ENCODE peak calls at places on chromosome 21, in five cellular contexts. One of them, this sample, is unnamed.

GRCh38 chr21:19468981-19469715 is 1065.6 kb upstream of the TMPRSS15 start:
- DNase-seq in PC-9: no peak
- DNase-seq in lower lobe of right lung: no peak
- DNase-seq in tibial artery: no peak
- DNase-seq in ovary: no peak
- DNase-seq in this sample: no peak

GRCh38 chr21:25790122-25790951 is 55.6 kb downstream of the GABPA start:
- DNase-seq in PC-9: peak
- DNase-seq in lower lobe of right lung: no peak
- DNase-seq in tibial artery: no peak
- DNase-seq in ovary: no peak
- DNase-seq in this sample: no peak

GRCh38 chr21:20882462-20883415 is 115.5 kb upstream of the NCAM2 start:
- DNase-seq in PC-9: peak
- DNase-seq in lower lobe of right lung: no peak
- DNase-seq in tibial artery: no peak
- DNase-seq in ovary: no peak
- DNase-seq in this sample: no peak

GRCh38 chr21:34180826-34181359 is 107.5 kb downstream of the MRPS6 start:
- DNase-seq in PC-9: no peak
- DNase-seq in lower lobe of right lung: no peak
- DNase-seq in tibial artery: no peak
- DNase-seq in ovary: no peak
- DNase-seq in this sample: no peak

GRCh38 chr21:32549861-32550260 is 35.5 kb downstream of the TCP10L start:
- DNase-seq in PC-9: no peak
- DNase-seq in lower lobe of right lung: no peak
- DNase-seq in tibial artery: no peak
- DNase-seq in ovary: no peak
- DNase-seq in this sample: no peak

GRCh38 chr21:26047279-26047967 is 123.1 kb downstream of the APP start:
- DNase-seq in PC-9: no peak
- DNase-seq in lower lobe of right lung: no peak
- DNase-seq in tibial artery: no peak
- DNase-seq in ovary: no peak
- DNase-seq in this sample: no peak

GRCh38 chr21:38310619-38311018 is 53.8 kb downstream of the KCNJ15 start:
- DNase-seq in PC-9: no peak
- DNase-seq in lower lobe of right lung: no peak
- DNase-seq in tibial artery: no peak
- DNase-seq in ovary: no peak
- DNase-seq in this sample: no peak

GRCh38 chr21:35019631-35020032 is 29.5 kb downstream of the RUNX1 start:
- DNase-seq in PC-9: no peak
- DNase-seq in lower lobe of right lung: no peak
- DNase-seq in tibial artery: no peak
- DNase-seq in ovary: no peak
- DNase-seq in this sample: no peak

GRCh38 chr21:18350216-18350615 is 53.4 kb downstream of the TMPRSS15 start:
- DNase-seq in PC-9: no peak
- DNase-seq in lower lobe of right lung: no peak
- DNase-seq in tibial artery: no peak
- DNase-seq in ovary: no peak
- DNase-seq in this sample: no peak

GRCh38 chr21:33884361-33885157 is 31.0 kb downstream of the ATP5PO start:
- DNase-seq in PC-9: no peak
- DNase-seq in lower lobe of right lung: no peak
- DNase-seq in tibial artery: no peak
- DNase-seq in ovary: no peak
- DNase-seq in this sample: no peak

GRCh38 chr21:27741736-27742135 is 774.8 kb upstream of the ADAMTS5 start:
- DNase-seq in PC-9: no peak
- DNase-seq in lower lobe of right lung: no peak
- DNase-seq in tibial artery: no peak
- DNase-seq in ovary: no peak
- DNase-seq in this sample: no peak

GRCh38 chr21:35178812-35179211 is 129.7 kb upstream of the RUNX1 start:
- DNase-seq in PC-9: no peak
- DNase-seq in lower lobe of right lung: no peak
- DNase-seq in tibial artery: no peak
- DNase-seq in ovary: no peak
- DNase-seq in this sample: no peak

GRCh38 chr21:41032536-41032935 is 135.4 kb upstream of the BACE2 start:
- DNase-seq in PC-9: no peak
- DNase-seq in lower lobe of right lung: no peak
- DNase-seq in tibial artery: no peak
- DNase-seq in ovary: no peak
- DNase-seq in this sample: no peak

GRCh38 chr21:18318156-18318555 is 73.5 kb downstream of the CHODL start:
- DNase-seq in PC-9: no peak
- DNase-seq in lower lobe of right lung: no peak
- DNase-seq in tibial artery: no peak
- DNase-seq in ovary: no peak
- DNase-seq in this sample: no peak

GRCh38 chr21:15295875-15296274 is 231.1 kb upstream of the NRIP1 start:
- DNase-seq in PC-9: no peak
- DNase-seq in lower lobe of right lung: no peak
- DNase-seq in tibial artery: no peak
- DNase-seq in ovary: no peak
- DNase-seq in this sample: no peak

GRCh38 chr21:14073615-14074014 is 137.1 kb downstream of the LIPI start:
- DNase-seq in PC-9: no peak
- DNase-seq in lower lobe of right lung: no peak
- DNase-seq in tibial artery: no peak
- DNase-seq in ovary: no peak
- DNase-seq in this sample: no peak

GRCh38 chr21:35382696-35383095 is 333.6 kb upstream of the RUNX1 start:
- DNase-seq in PC-9: no peak
- DNase-seq in lower lobe of right lung: no peak
- DNase-seq in tibial artery: no peak
- DNase-seq in ovary: no peak
- DNase-seq in this sample: no peak

GRCh38 chr21:27359141-27359540 is 392.3 kb upstream of the ADAMTS5 start:
- DNase-seq in PC-9: no peak
- DNase-seq in lower lobe of right lung: no peak
- DNase-seq in tibial artery: no peak
- DNase-seq in ovary: no peak
- DNase-seq in this sample: no peak

GRCh38 chr21:39120876-39121599 is 62.2 kb downstream of the PSMG1 start:
- DNase-seq in PC-9: no peak
- DNase-seq in lower lobe of right lung: no peak
- DNase-seq in tibial artery: no peak
- DNase-seq in ovary: no peak
- DNase-seq in this sample: no peak

GRCh38 chr21:26106562-26106961 is 64.0 kb downstream of the APP start:
- DNase-seq in PC-9: no peak
- DNase-seq in lower lobe of right lung: no peak
- DNase-seq in tibial artery: no peak
- DNase-seq in ovary: no peak
- DNase-seq in this sample: no peak

GRCh38 chr21:35508389-35508888 is 459.3 kb upstream of the RUNX1 start:
- DNase-seq in PC-9: peak
- DNase-seq in lower lobe of right lung: peak
- DNase-seq in tibial artery: peak
- DNase-seq in ovary: no peak
- DNase-seq in this sample: peak

GRCh38 chr21:16587671-16588379 is 858.0 kb downstream of the USP25 start:
- DNase-seq in PC-9: no peak
- DNase-seq in lower lobe of right lung: no peak
- DNase-seq in tibial artery: peak
- DNase-seq in ovary: peak
- DNase-seq in this sample: no peak

GRCh38 chr21:46515109-46515508 is 56.4 kb downstream of the DIP2A start:
- DNase-seq in PC-9: no peak
- DNase-seq in lower lobe of right lung: no peak
- DNase-seq in tibial artery: peak
- DNase-seq in ovary: peak
- DNase-seq in this sample: no peak

GRCh38 chr21:35084869-35085268 is 35.8 kb upstream of the RUNX1 start:
- DNase-seq in PC-9: no peak
- DNase-seq in lower lobe of right lung: no peak
- DNase-seq in tibial artery: no peak
- DNase-seq in ovary: no peak
- DNase-seq in this sample: no peak

GRCh38 chr21:34668803-34669148 is at the start of gene CLIC6:
- DNase-seq in PC-9: no peak
- DNase-seq in lower lobe of right lung: peak
- DNase-seq in tibial artery: peak
- DNase-seq in ovary: no peak
- DNase-seq in this sample: peak

GRCh38 chr21:25396135-25396711 is 211.1 kb downstream of the MRPL39 start:
- DNase-seq in PC-9: no peak
- DNase-seq in lower lobe of right lung: no peak
- DNase-seq in tibial artery: no peak
- DNase-seq in ovary: no peak
- DNase-seq in this sample: no peak

GRCh38 chr21:23968722-23969647 is 1638.3 kb downstream of the MRPL39 start:
- DNase-seq in PC-9: peak
- DNase-seq in lower lobe of right lung: no peak
- DNase-seq in tibial artery: no peak
- DNase-seq in ovary: no peak
- DNase-seq in this sample: no peak

GRCh38 chr21:16196521-16197208 is 466.9 kb downstream of the USP25 start:
- DNase-seq in PC-9: no peak
- DNase-seq in lower lobe of right lung: no peak
- DNase-seq in tibial artery: no peak
- DNase-seq in ovary: no peak
- DNase-seq in this sample: no peak

GRCh38 chr21:43360441-43361126 is 66.3 kb downstream of the SIK1 start:
- DNase-seq in PC-9: no peak
- DNase-seq in lower lobe of right lung: no peak
- DNase-seq in tibial artery: no peak
- DNase-seq in ovary: peak
- DNase-seq in this sample: no peak

GRCh38 chr21:43362928-43363314 is 64.0 kb downstream of the SIK1 start:
- DNase-seq in PC-9: no peak
- DNase-seq in lower lobe of right lung: no peak
- DNase-seq in tibial artery: no peak
- DNase-seq in ovary: peak
- DNase-seq in this sample: no peak

GRCh38 chr21:43361493-43362296 is 65.2 kb downstream of the SIK1 start:
- DNase-seq in PC-9: no peak
- DNase-seq in lower lobe of right lung: no peak
- DNase-seq in tibial artery: peak
- DNase-seq in ovary: peak
- DNase-seq in this sample: no peak

GRCh38 chr21:43362306-43362927 is 64.5 kb downstream of the SIK1 start:
- DNase-seq in PC-9: no peak
- DNase-seq in lower lobe of right lung: peak
- DNase-seq in tibial artery: peak
- DNase-seq in ovary: peak
- DNase-seq in this sample: peak

DNA sequence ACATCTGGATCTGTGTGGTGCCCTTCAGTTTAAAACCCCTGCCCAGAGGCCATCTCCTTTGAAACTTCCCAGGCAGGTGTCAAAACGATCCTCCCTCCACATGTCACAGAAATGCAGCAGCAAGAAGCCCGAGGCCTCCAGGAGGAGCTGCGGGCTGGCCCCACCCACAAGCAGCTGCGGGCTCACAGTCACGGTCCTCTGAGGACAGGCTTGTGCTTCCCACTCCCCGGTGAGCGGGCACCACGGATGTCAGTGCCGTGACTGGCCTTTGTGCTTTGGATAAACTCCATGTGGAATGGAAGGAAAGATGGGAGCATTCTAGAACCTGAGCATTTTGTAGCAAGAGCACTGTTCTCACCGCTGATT is 65.8 kb downstream of the SIK1 start:
- DNase-seq in PC-9: no peak
- DNase-seq in lower lobe of right lung: no peak
- DNase-seq in tibial artery: no peak
- DNase-seq in ovary: peak
- DNase-seq in this sample: no peak
- H3K27ac ChIP-seq in PC-9: no peak
- H3K27ac ChIP-seq in lower lobe of right lung: peak
- H3K27ac ChIP-seq in tibial artery: peak
- H3K27ac ChIP-seq in ovary: no peak
- H3K27ac ChIP-seq in this sample: peak

DNA sequence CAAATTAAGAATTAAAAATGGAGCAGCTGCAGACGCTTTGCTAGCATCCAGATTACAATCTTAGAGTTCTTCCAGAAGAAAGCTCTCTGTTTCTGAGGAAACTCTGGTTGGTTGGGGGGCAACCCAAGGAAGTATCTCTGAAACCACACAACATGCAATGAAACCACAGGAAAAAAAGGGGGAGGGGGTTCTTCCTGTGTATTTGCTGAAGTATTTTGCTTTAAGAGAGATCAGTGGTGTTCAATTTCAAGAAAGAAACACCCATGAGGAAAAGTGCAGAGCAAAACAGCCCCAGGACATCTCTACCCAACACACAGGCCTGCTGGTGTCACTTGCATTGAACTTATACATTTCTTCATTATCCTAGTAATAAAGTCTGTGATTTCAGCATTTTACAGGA is 19.7 kb upstream of the TIAM1 start:
- DNase-seq in PC-9: no peak
- DNase-seq in lower lobe of right lung: no peak
- DNase-seq in tibial artery: no peak
- DNase-seq in ovary: no peak
- DNase-seq in this sample: no peak
- H3K27ac ChIP-seq in PC-9: peak
- H3K27ac ChIP-seq in lower lobe of right lung: no peak
- H3K27ac ChIP-seq in tibial artery: no peak
- H3K27ac ChIP-seq in ovary: no peak
- H3K27ac ChIP-seq in this sample: no peak

DNA sequence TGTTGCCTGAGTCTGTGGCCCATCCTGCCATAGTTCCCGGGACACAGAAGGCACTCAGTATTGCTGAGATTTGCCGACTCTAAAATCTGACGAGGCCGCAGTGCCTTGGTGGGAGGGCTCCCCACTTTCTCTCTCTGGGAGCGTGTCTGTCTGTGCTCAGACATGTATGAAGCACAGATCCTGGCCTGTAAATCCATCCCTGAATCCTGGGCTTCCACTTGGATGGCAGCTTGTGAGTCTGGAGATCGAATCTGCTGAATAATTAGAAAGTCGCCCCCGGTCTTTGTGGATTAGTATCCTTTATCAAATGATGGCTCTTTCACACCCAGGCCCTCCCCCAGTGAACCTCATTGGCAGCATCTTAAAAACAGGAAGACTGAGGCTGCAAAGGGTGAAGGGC is 10.4 kb downstream of the UBASH3A start:
- DNase-seq in PC-9: no peak
- DNase-seq in lower lobe of right lung: no peak
- DNase-seq in tibial artery: no peak
- DNase-seq in ovary: no peak
- DNase-seq in this sample: peak
- H3K27ac ChIP-seq in PC-9: no peak
- H3K27ac ChIP-seq in lower lobe of right lung: no peak
- H3K27ac ChIP-seq in tibial artery: no peak
- H3K27ac ChIP-seq in ovary: no peak
- H3K27ac ChIP-seq in this sample: no peak

DNA sequence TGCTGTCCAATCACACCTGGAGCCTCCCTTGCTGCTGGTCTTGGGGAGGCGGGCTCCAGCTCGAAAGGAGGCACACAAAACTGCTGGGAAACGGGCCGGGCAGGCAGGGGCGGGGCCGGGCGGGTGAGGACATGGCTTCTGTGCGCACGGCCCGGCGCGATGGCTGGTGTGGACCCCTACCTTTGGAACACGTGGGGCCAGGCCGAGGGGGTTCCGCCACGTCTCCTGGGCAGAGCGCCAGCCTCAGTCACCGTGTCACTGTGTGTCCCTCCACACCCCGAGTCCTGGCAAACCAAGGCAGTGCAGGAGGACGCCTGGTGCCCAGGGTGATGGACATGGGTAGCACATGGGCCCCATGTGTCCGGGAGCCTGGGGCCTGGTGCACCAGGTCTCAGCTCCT is 42.0 kb upstream of the ADARB1 start:
- DNase-seq in PC-9: no peak
- DNase-seq in lower lobe of right lung: no peak
- DNase-seq in tibial artery: no peak
- DNase-seq in ovary: no peak
- DNase-seq in this sample: no peak
- H3K27ac ChIP-seq in PC-9: no peak
- H3K27ac ChIP-seq in lower lobe of right lung: peak
- H3K27ac ChIP-seq in tibial artery: peak
- H3K27ac ChIP-seq in ovary: no peak
- H3K27ac ChIP-seq in this sample: peak

This sample was measured in upper lobe of right lung.